ENCODE peak calls at places on chromosomes 2 and 18, in seven cellular contexts. One of them, this sample, is unnamed.

GRCh38 chr18:27823053-27823452 is 353.9 kb downstream of the CDH2 start:
- DNase-seq in thyroid gland: no peak
- DNase-seq in left lung: no peak
- DNase-seq in NCI-H1417: no peak
- DNase-seq in lung microvascular endothelial cell: no peak
- DNase-seq in GM06990: no peak
- DNase-seq in AG10803: no peak
- DNase-seq in this sample: no peak

GRCh38 chr2:55618025-55618648 is 715 bp upstream of the PPP4R3B start:
- DNase-seq in thyroid gland: no peak
- DNase-seq in left lung: no peak
- DNase-seq in NCI-H1417: peak
- DNase-seq in lung microvascular endothelial cell: peak
- DNase-seq in GM06990: no peak
- DNase-seq in AG10803: peak
- DNase-seq in this sample: no peak

GRCh38 chr2:191721331-191721730 is 43.4 kb downstream of the NABP1 start:
- DNase-seq in thyroid gland: no peak
- DNase-seq in left lung: no peak
- DNase-seq in NCI-H1417: no peak
- DNase-seq in lung microvascular endothelial cell: no peak
- DNase-seq in GM06990: no peak
- DNase-seq in AG10803: no peak
- DNase-seq in this sample: no peak

GRCh38 chr18:28152354-28152753 is 24.6 kb downstream of the CDH2 start:
- DNase-seq in thyroid gland: no peak
- DNase-seq in left lung: no peak
- DNase-seq in NCI-H1417: no peak
- DNase-seq in lung microvascular endothelial cell: no peak
- DNase-seq in GM06990: no peak
- DNase-seq in AG10803: no peak
- DNase-seq in this sample: no peak

GRCh38 chr2:235514627-235515363 is 21.0 kb downstream of the AGAP1 start:
- DNase-seq in thyroid gland: no peak
- DNase-seq in left lung: no peak
- DNase-seq in NCI-H1417: no peak
- DNase-seq in lung microvascular endothelial cell: no peak
- DNase-seq in GM06990: no peak
- DNase-seq in AG10803: no peak
- DNase-seq in this sample: no peak

GRCh38 chr2:171139860-171140259 is 20.8 kb downstream of the TLK1 start:
- DNase-seq in thyroid gland: no peak
- DNase-seq in left lung: no peak
- DNase-seq in NCI-H1417: no peak
- DNase-seq in lung microvascular endothelial cell: no peak
- DNase-seq in GM06990: no peak
- DNase-seq in AG10803: no peak
- DNase-seq in this sample: no peak

GRCh38 chr2:146246017-146246733 is 1598.7 kb upstream of the ACVR2A start:
- DNase-seq in thyroid gland: no peak
- DNase-seq in left lung: no peak
- DNase-seq in NCI-H1417: no peak
- DNase-seq in lung microvascular endothelial cell: no peak
- DNase-seq in GM06990: no peak
- DNase-seq in AG10803: peak
- DNase-seq in this sample: no peak

GRCh38 chr2:126658910-126659613 is 3.1 kb downstream of the GYPC start:
- DNase-seq in thyroid gland: peak
- DNase-seq in left lung: no peak
- DNase-seq in NCI-H1417: no peak
- DNase-seq in lung microvascular endothelial cell: peak
- DNase-seq in GM06990: peak
- DNase-seq in AG10803: peak
- DNase-seq in this sample: no peak

GRCh38 chr18:59311631-59312030 is 6.8 kb downstream of the CPLX4 start:
- DNase-seq in thyroid gland: no peak
- DNase-seq in left lung: no peak
- DNase-seq in NCI-H1417: no peak
- DNase-seq in lung microvascular endothelial cell: no peak
- DNase-seq in GM06990: no peak
- DNase-seq in AG10803: peak
- DNase-seq in this sample: no peak

GRCh38 chr2:26555246-26556133 is 77.6 kb upstream of the OTOF start:
- DNase-seq in thyroid gland: no peak
- DNase-seq in left lung: peak
- DNase-seq in NCI-H1417: no peak
- DNase-seq in lung microvascular endothelial cell: no peak
- DNase-seq in GM06990: no peak
- DNase-seq in AG10803: no peak
- DNase-seq in this sample: no peak

GRCh38 chr18:56245856-56246575 is 392.4 kb downstream of the TXNL1 start:
- DNase-seq in thyroid gland: no peak
- DNase-seq in left lung: no peak
- DNase-seq in NCI-H1417: no peak
- DNase-seq in lung microvascular endothelial cell: peak
- DNase-seq in GM06990: no peak
- DNase-seq in AG10803: peak
- DNase-seq in this sample: no peak

GRCh38 chr2:121260370-121261154 is 24.4 kb downstream of the TFCP2L1 start:
- DNase-seq in thyroid gland: peak
- DNase-seq in left lung: no peak
- DNase-seq in NCI-H1417: peak
- DNase-seq in lung microvascular endothelial cell: no peak
- DNase-seq in GM06990: no peak
- DNase-seq in AG10803: no peak
- DNase-seq in this sample: no peak

GRCh38 chr2:219661955-219662395 is 34.5 kb downstream of the SLC4A3 start:
- DNase-seq in thyroid gland: no peak
- DNase-seq in left lung: no peak
- DNase-seq in NCI-H1417: no peak
- DNase-seq in lung microvascular endothelial cell: no peak
- DNase-seq in GM06990: no peak
- DNase-seq in AG10803: peak
- DNase-seq in this sample: no peak

GRCh38 chr2:194301946-194302345 is 1355.1 kb upstream of the SLC39A10 start:
- DNase-seq in thyroid gland: no peak
- DNase-seq in left lung: no peak
- DNase-seq in NCI-H1417: peak
- DNase-seq in lung microvascular endothelial cell: no peak
- DNase-seq in GM06990: no peak
- DNase-seq in AG10803: no peak
- DNase-seq in this sample: no peak

GRCh38 chr18:77111449-77112160 is 21.0 kb downstream of the MBP start:
- DNase-seq in thyroid gland: no peak
- DNase-seq in left lung: peak
- DNase-seq in NCI-H1417: no peak
- DNase-seq in lung microvascular endothelial cell: no peak
- DNase-seq in GM06990: no peak
- DNase-seq in AG10803: no peak
- DNase-seq in this sample: no peak

GRCh38 chr18:63850010-63850409 is 37.5 kb upstream of the SERPINB2 start:
- DNase-seq in thyroid gland: no peak
- DNase-seq in left lung: no peak
- DNase-seq in NCI-H1417: peak
- DNase-seq in lung microvascular endothelial cell: peak
- DNase-seq in GM06990: no peak
- DNase-seq in AG10803: peak
- DNase-seq in this sample: no peak

GRCh38 chr2:63662028-63662804 is 73.5 kb downstream of the MDH1 start:
- DNase-seq in thyroid gland: no peak
- DNase-seq in left lung: no peak
- DNase-seq in NCI-H1417: no peak
- DNase-seq in lung microvascular endothelial cell: no peak
- DNase-seq in GM06990: no peak
- DNase-seq in AG10803: no peak
- DNase-seq in this sample: no peak

GRCh38 chr2:53670351-53670750 is 97.3 kb upstream of the CHAC2 start:
- DNase-seq in thyroid gland: no peak
- DNase-seq in left lung: no peak
- DNase-seq in NCI-H1417: no peak
- DNase-seq in lung microvascular endothelial cell: no peak
- DNase-seq in GM06990: no peak
- DNase-seq in AG10803: peak
- DNase-seq in this sample: no peak

GRCh38 chr18:11366410-11366809 is 217.0 kb upstream of the PIEZO2 start:
- DNase-seq in thyroid gland: no peak
- DNase-seq in left lung: no peak
- DNase-seq in NCI-H1417: no peak
- DNase-seq in lung microvascular endothelial cell: no peak
- DNase-seq in GM06990: no peak
- DNase-seq in AG10803: no peak
- DNase-seq in this sample: no peak

GRCh38 chr18:62018034-62018760 is 125.4 kb upstream of the RNF152 start:
- DNase-seq in thyroid gland: peak
- DNase-seq in left lung: no peak
- DNase-seq in NCI-H1417: no peak
- DNase-seq in lung microvascular endothelial cell: no peak
- DNase-seq in GM06990: no peak
- DNase-seq in AG10803: peak
- DNase-seq in this sample: no peak

GRCh38 chr18:35143615-35144596 is 96.9 kb upstream of the ZNF397 start:
- DNase-seq in thyroid gland: peak
- DNase-seq in left lung: no peak
- DNase-seq in NCI-H1417: peak
- DNase-seq in lung microvascular endothelial cell: peak
- DNase-seq in GM06990: no peak
- DNase-seq in AG10803: peak
- DNase-seq in this sample: peak

This sample was measured in substantia nigra.